ENCODE peak calls at places on chromosomes 13 and 19, in five cellular contexts. Y is lower leg skin, C is esophagus muscularis mucosa, D is Peyer's patch, W is breast epithelium. X is an unnamed sample.

GRCh38 chr13:42594577-42595571 is 20.9 kb downstream of the TNFSF11 start:
- DNase-seq in W (no peak), C (no peak), Y (no peak), D (no peak), X (no peak)

GRCh38 chr19:16026131-16026530 is 50.2 kb upstream of the TPM4 start:
- DNase-seq in Y (no peak), D (no peak), W (no peak), C (no peak), X (no peak)

GRCh38 chr19:531009-531752 is 379 bp upstream of the CDC34 start:
- DNase-seq in C (no peak), W (peak), Y (peak), D (peak), X (no peak)

GRCh38 chr13:114143806-114144605 is 11.6 kb upstream of the RASA3 start:
- DNase-seq in W (peak), Y (no peak), D (peak), C (no peak), X (no peak)

GRCh38 chr19:28103916-28104315 is 1109.0 kb downstream of the UQCRFS1 start:
- DNase-seq in C (no peak), D (no peak), Y (no peak), W (no peak), X (no peak)

GRCh38 chr19:16518483-16519229 is 22.5 kb downstream of the C19orf44 start:
- DNase-seq in C (no peak), W (no peak), Y (no peak), D (no peak), X (no peak)

GRCh38 chr13:26658491-26658890 is 101.0 kb downstream of the WASF3 start:
- DNase-seq in C (no peak), Y (no peak), W (no peak), D (no peak), X (no peak)

GRCh38 chr19:18013210-18013609 is 5.2 kb downstream of the ARRDC2 start:
- DNase-seq in C (no peak), Y (no peak), W (no peak), D (no peak), X (no peak)

GRCh38 chr19:16559896-16560295 is 12.3 kb downstream of the SLC35E1 start:
- DNase-seq in C (no peak), Y (no peak), W (no peak), D (no peak), X (no peak)

GRCh38 chr13:97540696-97541095 is 106.7 kb downstream of the RAP2A start:
- DNase-seq in W (no peak), Y (no peak), D (no peak), C (no peak), X (no peak)

GRCh38 chr13:36192166-36192565 is 22.2 kb downstream of the SOHLH2 start:
- DNase-seq in W (no peak), D (no peak), Y (no peak), C (no peak), X (no peak)

GRCh38 chr13:91292630-91293221 is 54.8 kb upstream of the MIR17HG start:
- DNase-seq in D (no peak), Y (no peak), W (no peak), C (no peak), X (no peak)

GRCh38 chr19:46862504-46862835 is 1.7 kb downstream of the ARHGAP35 start:
- DNase-seq in C (no peak), Y (peak), D (no peak), W (no peak), X (no peak)

GRCh38 chr13:74305876-74306275 is 171.7 kb upstream of the KLF12 start:
- DNase-seq in C (no peak), Y (no peak), D (no peak), W (no peak), X (no peak)

GRCh38 chr13:78197231-78197630 is 278.6 kb upstream of the EDNRB start:
- DNase-seq in W (no peak), Y (no peak), D (no peak), C (no peak), X (no peak)

GRCh38 chr13:112709825-112710783 is 20.3 kb downstream of the ATP11A start:
- DNase-seq in D (peak), C (no peak), W (no peak), Y (peak), X (no peak)

GRCh38 chr13:37446503-37446902 is 152.1 kb downstream of the POSTN start:
- DNase-seq in D (no peak), C (no peak), Y (peak), W (no peak), X (no peak)

GRCh38 chr13:74090397-74090796 is 43.8 kb downstream of the KLF12 start:
- DNase-seq in C (no peak), D (no peak), Y (no peak), W (no peak), X (no peak)

GRCh38 chr19:16127776-16128371 is 15.6 kb upstream of the HSH2D start:
- DNase-seq in D (no peak), W (no peak), C (no peak), Y (no peak), X (no peak)

GRCh38 chr19:45815501-45816216 is 551 bp upstream of the RSPH6A start:
- DNase-seq in D (no peak), Y (no peak), C (no peak), W (no peak), X (no peak)

GRCh38 chr13:51229731-51230130 is 7.5 kb downstream of the FAM124A start:
- DNase-seq in Y (no peak), W (no peak), D (no peak), C (no peak), X (no peak)

GRCh38 chr19:50723069-50723468 is at the start of gene CLEC11A:
- DNase-seq in D (no peak), Y (peak), C (no peak), W (no peak), X (no peak)

GRCh38 chr19:33688657-33688992 is 66.9 kb downstream of the CHST8 start:
- DNase-seq in Y (peak), D (no peak), C (no peak), W (peak), X (no peak)

GRCh38 chr13:72062566-72062965 is 195.6 kb upstream of the DACH1 start:
- DNase-seq in D (no peak), Y (no peak), C (no peak), W (no peak), X (no peak)

GRCh38 chr19:19385900-19386339 is 19.6 kb upstream of the GATAD2A start:
- DNase-seq in W (no peak), C (no peak), Y (peak), D (no peak), X (no peak)

GRCh38 chr13:40639226-40639681 is 27.2 kb downstream of the FOXO1 start:
- DNase-seq in W (no peak), C (no peak), D (no peak), Y (no peak), X (no peak)

GRCh38 chr13:31261241-31261640 is 61.5 kb downstream of the B3GLCT start:
- DNase-seq in W (no peak), Y (no peak), C (no peak), D (no peak), X (no peak)

GRCh38 chr13:89294115-89294867 is 1623.1 kb downstream of the SLITRK5 start:
- DNase-seq in W (no peak), C (no peak), Y (no peak), D (no peak), X (no peak)

GRCh38 chr13:114074671-114075315 is 57.6 kb downstream of the RASA3 start:
- DNase-seq in D (peak), Y (peak), W (peak), C (no peak), X (no peak)

GRCh38 chr13:33033361-33033812 is 17.2 kb downstream of the KL start:
- DNase-seq in C (no peak), W (no peak), Y (no peak), D (no peak), X (no peak)

DNA sequence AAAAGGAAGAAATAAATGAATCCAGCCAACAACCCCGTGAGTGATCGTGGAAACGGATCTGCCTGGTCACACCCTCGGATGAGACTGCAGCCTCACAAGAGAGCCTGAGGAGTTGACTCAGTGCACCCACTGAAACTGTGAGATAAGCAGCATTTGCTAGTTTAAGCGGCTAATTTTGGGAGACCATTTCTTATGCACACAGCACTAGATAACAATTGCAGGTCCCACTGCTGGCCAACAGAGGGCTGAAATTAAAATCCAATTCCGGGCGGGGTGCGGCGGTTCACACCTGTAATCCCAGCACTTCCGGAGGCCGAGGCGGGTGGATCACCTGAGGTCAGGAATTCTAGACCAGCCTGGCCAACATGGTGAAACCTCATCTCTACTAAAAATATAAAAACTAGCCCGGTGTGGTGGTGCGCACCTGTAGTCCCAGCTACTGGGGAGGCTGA is 3.6 kb downstream of the UQCR11 start:
- DNase-seq in W (no peak), D (no peak), C (no peak), Y (no peak), X (no peak)
- TF ChIP-seq POLR2A in W (no peak), D (no peak), C (no peak), Y (no peak), X (no peak)

DNA sequence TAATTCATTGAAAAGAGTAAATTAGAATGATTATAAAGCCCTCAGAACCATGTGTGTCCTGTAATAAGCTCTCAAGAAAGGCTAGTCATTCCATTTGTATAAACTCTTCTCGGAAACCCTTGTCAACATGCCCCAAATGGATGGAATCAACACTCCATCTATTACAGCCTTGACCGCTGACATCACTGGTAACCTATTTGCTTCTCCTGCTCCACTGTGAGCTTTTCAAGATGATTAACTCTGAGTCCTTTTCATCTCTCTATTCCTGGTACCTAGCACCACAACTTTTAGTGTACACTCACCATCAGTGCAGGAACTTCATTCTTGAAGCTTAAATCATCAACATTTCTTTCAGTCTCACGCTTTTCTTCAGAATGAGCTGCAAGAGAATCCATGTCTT is 612.0 kb downstream of the DCT start:
- DNase-seq in D (no peak), C (no peak), Y (no peak), W (no peak), X (no peak)
- TF ChIP-seq CTCF in D (no peak), C (no peak), Y (no peak), W (no peak), X (no peak)

GRCh38 chr19:52140077-52140710 is 456 bp upstream of the ZNF616 start:
- DNase-seq in W (no peak), C (no peak), Y (no peak), D (no peak), X (no peak)

GRCh38 chr19:52142001-52142595 is 2.4 kb upstream of the ZNF616 start:
- DNase-seq in Y (no peak), W (no peak), C (no peak), D (no peak), X (no peak)

GRCh38 chr19:52138614-52139290 is 986 bp downstream of the ZNF616 start:
- DNase-seq in C (no peak), D (peak), Y (no peak), W (no peak), X (no peak)

GRCh38 chr19:52139291-52140076 is at the start of gene ZNF616:
- DNase-seq in Y (peak), W (peak), C (peak), D (peak), X (peak)
- TF ChIP-seq POLR2A in Y (peak), W (peak), C (peak), D (peak), X (peak)

GRCh38 chr19:35513975-35514809 is 743 bp upstream of the DMKN start:
- DNase-seq in C (no peak), D (no peak), Y (no peak), W (no peak), X (no peak)
- TF ChIP-seq CTCF in C (no peak), D (no peak), Y (no peak), W (no peak), X (no peak)

GRCh38 chr19:3608079-3608641 is 1.5 kb upstream of the TBXA2R start:
- DNase-seq in W (no peak), Y (no peak), C (no peak), D (no peak), X (no peak)

GRCh38 chr19:3607398-3608078 is 863 bp upstream of the TBXA2R start:
- DNase-seq in C (no peak), W (no peak), D (no peak), Y (no peak), X (no peak)

GRCh38 chr19:3605770-3606169 is 905 bp downstream of the TBXA2R start:
- DNase-seq in W (no peak), D (no peak), Y (no peak), C (no peak), X (no peak)

GRCh38 chr19:3606174-3606689 is 443 bp downstream of the TBXA2R start:
- DNase-seq in Y (no peak), C (no peak), D (peak), W (peak), X (no peak)

GRCh38 chr19:3606690-3607289 is at the start of gene TBXA2R:
- DNase-seq in D (peak), W (no peak), C (no peak), Y (peak), X (no peak)
- TF ChIP-seq POLR2A in D (no peak), W (no peak), C (no peak), Y (no peak), X (peak)

X was measured in vagina.